ENCODE peak calls at places on chromosomes 1 and 21, in ten cellular contexts. One of them, this sample, is unnamed.

GRCh38 chr1:2311184-2312032 is 79.9 kb downstream of the MORN1 start:
- ATAC-seq in right cardiac atrium: peak; percentile 49
- ATAC-seq in left cardiac atrium: peak; percentile 30
- ATAC-seq in body of pancreas: no peak
- ATAC-seq in pancreas: peak; percentile 42
- ATAC-seq in upper lobe of right lung: peak; percentile 40
- ATAC-seq in esophagus mucosa: peak; percentile 7
- ATAC-seq in PC-3: peak; percentile 50
- ATAC-seq in Right ventricle myocardium inferior: peak; percentile 26
- ATAC-seq in omental fat pad: peak; percentile 41
- ATAC-seq in this sample: peak; percentile 61

GRCh38 chr1:43548285-43549271 is 17.9 kb downstream of the PTPRF start:
- ATAC-seq in right cardiac atrium: no peak
- ATAC-seq in left cardiac atrium: peak; percentile 3
- ATAC-seq in body of pancreas: peak; percentile 34
- ATAC-seq in pancreas: peak; percentile 18
- ATAC-seq in upper lobe of right lung: peak; percentile 2
- ATAC-seq in esophagus mucosa: peak; percentile 0
- ATAC-seq in PC-3: no peak
- ATAC-seq in Right ventricle myocardium inferior: no peak
- ATAC-seq in omental fat pad: peak; percentile 62
- ATAC-seq in this sample: no peak

GRCh38 chr1:61210435-61211012 is 128.2 kb downstream of the NFIA start:
- ATAC-seq in right cardiac atrium: no peak
- ATAC-seq in left cardiac atrium: no peak
- ATAC-seq in body of pancreas: no peak
- ATAC-seq in pancreas: no peak
- ATAC-seq in upper lobe of right lung: no peak
- ATAC-seq in esophagus mucosa: no peak
- ATAC-seq in PC-3: peak; percentile 58
- ATAC-seq in Right ventricle myocardium inferior: no peak
- ATAC-seq in omental fat pad: peak; percentile 49
- ATAC-seq in this sample: no peak

GRCh38 chr1:165927169-165927568 is 99.8 kb downstream of the UCK2 start:
- ATAC-seq in right cardiac atrium: no peak
- ATAC-seq in left cardiac atrium: no peak
- ATAC-seq in body of pancreas: no peak
- ATAC-seq in pancreas: no peak
- ATAC-seq in upper lobe of right lung: no peak
- ATAC-seq in esophagus mucosa: no peak
- ATAC-seq in PC-3: no peak
- ATAC-seq in Right ventricle myocardium inferior: no peak
- ATAC-seq in omental fat pad: no peak
- ATAC-seq in this sample: no peak

GRCh38 chr1:198678301-198678836 is 39.5 kb downstream of the PTPRC start:
- ATAC-seq in right cardiac atrium: no peak
- ATAC-seq in left cardiac atrium: no peak
- ATAC-seq in body of pancreas: no peak
- ATAC-seq in pancreas: no peak
- ATAC-seq in upper lobe of right lung: no peak
- ATAC-seq in esophagus mucosa: no peak
- ATAC-seq in PC-3: no peak
- ATAC-seq in Right ventricle myocardium inferior: no peak
- ATAC-seq in omental fat pad: no peak
- ATAC-seq in this sample: no peak

GRCh38 chr1:107622975-107623374 is 342.0 kb downstream of the VAV3 start:
- ATAC-seq in right cardiac atrium: no peak
- ATAC-seq in left cardiac atrium: no peak
- ATAC-seq in body of pancreas: no peak
- ATAC-seq in pancreas: no peak
- ATAC-seq in upper lobe of right lung: no peak
- ATAC-seq in esophagus mucosa: peak; percentile 47
- ATAC-seq in PC-3: peak; percentile 37
- ATAC-seq in Right ventricle myocardium inferior: no peak
- ATAC-seq in omental fat pad: no peak
- ATAC-seq in this sample: peak; percentile 62

GRCh38 chr1:234866007-234866866 is 256.3 kb upstream of the IRF2BP2 start:
- ATAC-seq in right cardiac atrium: peak; percentile 92
- ATAC-seq in left cardiac atrium: peak; percentile 77
- ATAC-seq in body of pancreas: peak; percentile 62
- ATAC-seq in pancreas: peak; percentile 60
- ATAC-seq in upper lobe of right lung: peak; percentile 86
- ATAC-seq in esophagus mucosa: peak; percentile 84
- ATAC-seq in PC-3: no peak
- ATAC-seq in Right ventricle myocardium inferior: peak; percentile 75
- ATAC-seq in omental fat pad: no peak
- ATAC-seq in this sample: peak; percentile 52

GRCh38 chr1:199778324-199778955 is 249.1 kb upstream of the NR5A2 start:
- ATAC-seq in right cardiac atrium: no peak
- ATAC-seq in left cardiac atrium: no peak
- ATAC-seq in body of pancreas: no peak
- ATAC-seq in pancreas: peak; percentile 25
- ATAC-seq in upper lobe of right lung: no peak
- ATAC-seq in esophagus mucosa: no peak
- ATAC-seq in PC-3: no peak
- ATAC-seq in Right ventricle myocardium inferior: no peak
- ATAC-seq in omental fat pad: no peak
- ATAC-seq in this sample: no peak

GRCh38 chr1:236880209-236880608 is 85.1 kb downstream of the MTR start:
- ATAC-seq in right cardiac atrium: peak; percentile 68
- ATAC-seq in left cardiac atrium: peak; percentile 80
- ATAC-seq in body of pancreas: peak; percentile 98
- ATAC-seq in pancreas: peak; percentile 99
- ATAC-seq in upper lobe of right lung: no peak
- ATAC-seq in esophagus mucosa: no peak
- ATAC-seq in PC-3: no peak
- ATAC-seq in Right ventricle myocardium inferior: peak; percentile 87
- ATAC-seq in omental fat pad: no peak
- ATAC-seq in this sample: no peak

GRCh38 chr1:85708826-85709222 is 591 bp upstream of the ZNHIT6 start:
- ATAC-seq in right cardiac atrium: no peak
- ATAC-seq in left cardiac atrium: no peak
- ATAC-seq in body of pancreas: no peak
- ATAC-seq in pancreas: peak; percentile 2
- ATAC-seq in upper lobe of right lung: no peak
- ATAC-seq in esophagus mucosa: peak; percentile 19
- ATAC-seq in PC-3: no peak
- ATAC-seq in Right ventricle myocardium inferior: no peak
- ATAC-seq in omental fat pad: no peak
- ATAC-seq in this sample: no peak

GRCh38 chr1:170303034-170303433 is 157.3 kb downstream of the NTMT2 start:
- ATAC-seq in right cardiac atrium: no peak
- ATAC-seq in left cardiac atrium: no peak
- ATAC-seq in body of pancreas: no peak
- ATAC-seq in pancreas: no peak
- ATAC-seq in upper lobe of right lung: no peak
- ATAC-seq in esophagus mucosa: no peak
- ATAC-seq in PC-3: no peak
- ATAC-seq in Right ventricle myocardium inferior: no peak
- ATAC-seq in omental fat pad: no peak
- ATAC-seq in this sample: no peak

GRCh38 chr1:208179303-208179702 is 64.9 kb downstream of the PLXNA2 start:
- ATAC-seq in right cardiac atrium: peak; percentile 81
- ATAC-seq in left cardiac atrium: peak; percentile 60
- ATAC-seq in body of pancreas: no peak
- ATAC-seq in pancreas: peak; percentile 2
- ATAC-seq in upper lobe of right lung: peak; percentile 73
- ATAC-seq in esophagus mucosa: no peak
- ATAC-seq in PC-3: peak; percentile 61
- ATAC-seq in Right ventricle myocardium inferior: no peak
- ATAC-seq in omental fat pad: peak; percentile 18
- ATAC-seq in this sample: no peak

GRCh38 chr1:93751391-93752250 is 70.0 kb upstream of the BCAR3 start:
- ATAC-seq in right cardiac atrium: peak; percentile 90
- ATAC-seq in left cardiac atrium: peak; percentile 87
- ATAC-seq in body of pancreas: no peak
- ATAC-seq in pancreas: no peak
- ATAC-seq in upper lobe of right lung: peak; percentile 56
- ATAC-seq in esophagus mucosa: no peak
- ATAC-seq in PC-3: no peak
- ATAC-seq in Right ventricle myocardium inferior: peak; percentile 94
- ATAC-seq in omental fat pad: no peak
- ATAC-seq in this sample: peak; percentile 2

GRCh38 chr1:998905-999796 is 746 bp downstream of the HES4 start:
- ATAC-seq in right cardiac atrium: no peak
- ATAC-seq in left cardiac atrium: peak; percentile 1
- ATAC-seq in body of pancreas: no peak
- ATAC-seq in pancreas: peak; percentile 3
- ATAC-seq in upper lobe of right lung: no peak
- ATAC-seq in esophagus mucosa: no peak
- ATAC-seq in PC-3: peak; percentile 11
- ATAC-seq in Right ventricle myocardium inferior: peak; percentile 4
- ATAC-seq in omental fat pad: no peak
- ATAC-seq in this sample: peak; percentile 6

GRCh38 chr1:23657659-23658275 is 33.8 kb upstream of the RPL11 start:
- ATAC-seq in right cardiac atrium: peak; percentile 85
- ATAC-seq in left cardiac atrium: peak; percentile 75
- ATAC-seq in body of pancreas: peak; percentile 68
- ATAC-seq in pancreas: peak; percentile 90
- ATAC-seq in upper lobe of right lung: peak; percentile 89
- ATAC-seq in esophagus mucosa: peak; percentile 52
- ATAC-seq in PC-3: peak; percentile 77
- ATAC-seq in Right ventricle myocardium inferior: peak; percentile 76
- ATAC-seq in omental fat pad: no peak
- ATAC-seq in this sample: no peak

GRCh38 chr21:45997205-45997494 is 15.6 kb downstream of the COL6A1 start:
- ATAC-seq in right cardiac atrium: no peak
- ATAC-seq in left cardiac atrium: no peak
- ATAC-seq in body of pancreas: no peak
- ATAC-seq in pancreas: no peak
- ATAC-seq in upper lobe of right lung: no peak
- ATAC-seq in esophagus mucosa: no peak
- ATAC-seq in PC-3: no peak
- ATAC-seq in Right ventricle myocardium inferior: no peak
- ATAC-seq in omental fat pad: no peak
- ATAC-seq in this sample: no peak

GRCh38 chr1:3610165-3610822 is 1.0 kb downstream of the MEGF6 start:
- ATAC-seq in right cardiac atrium: no peak
- ATAC-seq in left cardiac atrium: no peak
- ATAC-seq in body of pancreas: no peak
- ATAC-seq in pancreas: no peak
- ATAC-seq in upper lobe of right lung: no peak
- ATAC-seq in esophagus mucosa: no peak
- ATAC-seq in PC-3: no peak
- ATAC-seq in Right ventricle myocardium inferior: no peak
- ATAC-seq in omental fat pad: no peak
- ATAC-seq in this sample: no peak

GRCh38 chr1:206508130-206508884 is 976 bp downstream of the RASSF5 start:
- ATAC-seq in right cardiac atrium: no peak
- ATAC-seq in left cardiac atrium: no peak
- ATAC-seq in body of pancreas: peak; percentile 5
- ATAC-seq in pancreas: peak; percentile 11
- ATAC-seq in upper lobe of right lung: no peak
- ATAC-seq in esophagus mucosa: peak; percentile 1
- ATAC-seq in PC-3: no peak
- ATAC-seq in Right ventricle myocardium inferior: no peak
- ATAC-seq in omental fat pad: no peak
- ATAC-seq in this sample: no peak

GRCh38 chr21:45432575-45433255 is 27.8 kb downstream of the COL18A1 start:
- ATAC-seq in right cardiac atrium: peak; percentile 55
- ATAC-seq in left cardiac atrium: peak; percentile 45
- ATAC-seq in body of pancreas: no peak
- ATAC-seq in pancreas: no peak
- ATAC-seq in upper lobe of right lung: no peak
- ATAC-seq in esophagus mucosa: no peak
- ATAC-seq in PC-3: no peak
- ATAC-seq in Right ventricle myocardium inferior: peak; percentile 64
- ATAC-seq in omental fat pad: no peak
- ATAC-seq in this sample: no peak

GRCh38 chr21:34844924-34845238 is 176.1 kb downstream of the CLIC6 start:
- ATAC-seq in right cardiac atrium: no peak
- ATAC-seq in left cardiac atrium: no peak
- ATAC-seq in body of pancreas: peak; percentile 15
- ATAC-seq in pancreas: no peak
- ATAC-seq in upper lobe of right lung: no peak
- ATAC-seq in esophagus mucosa: no peak
- ATAC-seq in PC-3: no peak
- ATAC-seq in Right ventricle myocardium inferior: no peak
- ATAC-seq in omental fat pad: no peak
- ATAC-seq in this sample: peak; percentile 27

GRCh38 chr1:70024272-70024671 is 181.1 kb downstream of the LRRC40 start:
- ATAC-seq in right cardiac atrium: no peak
- ATAC-seq in left cardiac atrium: no peak
- ATAC-seq in body of pancreas: no peak
- ATAC-seq in pancreas: no peak
- ATAC-seq in upper lobe of right lung: no peak
- ATAC-seq in esophagus mucosa: no peak
- ATAC-seq in PC-3: no peak
- ATAC-seq in Right ventricle myocardium inferior: no peak
- ATAC-seq in omental fat pad: no peak
- ATAC-seq in this sample: no peak

GRCh38 chr21:43938751-43939442 is 73.2 kb upstream of the TRAPPC10 start:
- ATAC-seq in right cardiac atrium: peak; percentile 82
- ATAC-seq in left cardiac atrium: peak; percentile 84
- ATAC-seq in body of pancreas: peak; percentile 93
- ATAC-seq in pancreas: peak; percentile 90
- ATAC-seq in upper lobe of right lung: peak; percentile 95
- ATAC-seq in esophagus mucosa: peak; percentile 91
- ATAC-seq in PC-3: peak; percentile 92
- ATAC-seq in Right ventricle myocardium inferior: peak; percentile 82
- ATAC-seq in omental fat pad: peak; percentile 52
- ATAC-seq in this sample: peak; percentile 93

GRCh38 chr1:94538243-94538827 is 3.2 kb downstream of the F3 start:
- ATAC-seq in right cardiac atrium: no peak
- ATAC-seq in left cardiac atrium: no peak
- ATAC-seq in body of pancreas: no peak
- ATAC-seq in pancreas: no peak
- ATAC-seq in upper lobe of right lung: no peak
- ATAC-seq in esophagus mucosa: no peak
- ATAC-seq in PC-3: no peak
- ATAC-seq in Right ventricle myocardium inferior: no peak
- ATAC-seq in omental fat pad: no peak
- ATAC-seq in this sample: no peak

GRCh38 chr1:32538887-32539583 is at the start of gene ZBTB8A:
- ATAC-seq in right cardiac atrium: peak; percentile 63
- ATAC-seq in left cardiac atrium: peak; percentile 62
- ATAC-seq in body of pancreas: peak; percentile 78
- ATAC-seq in pancreas: peak; percentile 82
- ATAC-seq in upper lobe of right lung: peak; percentile 82
- ATAC-seq in esophagus mucosa: peak; percentile 41
- ATAC-seq in PC-3: peak; percentile 70
- ATAC-seq in Right ventricle myocardium inferior: peak; percentile 53
- ATAC-seq in omental fat pad: peak; percentile 84
- ATAC-seq in this sample: peak; percentile 74

GRCh38 chr21:10641107-10641506 is 119.7 kb downstream of the TPTE start:
- ATAC-seq in right cardiac atrium: no peak
- ATAC-seq in left cardiac atrium: no peak
- ATAC-seq in body of pancreas: no peak
- ATAC-seq in pancreas: no peak
- ATAC-seq in upper lobe of right lung: peak; percentile 12
- ATAC-seq in esophagus mucosa: no peak
- ATAC-seq in PC-3: no peak
- ATAC-seq in Right ventricle myocardium inferior: no peak
- ATAC-seq in omental fat pad: no peak
- ATAC-seq in this sample: peak; percentile 52

GRCh38 chr1:153623091-153623490 is 4.2 kb downstream of the S100A13 start:
- ATAC-seq in right cardiac atrium: no peak
- ATAC-seq in left cardiac atrium: no peak
- ATAC-seq in body of pancreas: no peak
- ATAC-seq in pancreas: no peak
- ATAC-seq in upper lobe of right lung: peak; percentile 76
- ATAC-seq in esophagus mucosa: no peak
- ATAC-seq in PC-3: no peak
- ATAC-seq in Right ventricle myocardium inferior: no peak
- ATAC-seq in omental fat pad: no peak
- ATAC-seq in this sample: no peak

GRCh38 chr1:2073382-2074230 is 23.4 kb downstream of the PRKCZ start:
- ATAC-seq in right cardiac atrium: no peak
- ATAC-seq in left cardiac atrium: no peak
- ATAC-seq in body of pancreas: no peak
- ATAC-seq in pancreas: no peak
- ATAC-seq in upper lobe of right lung: no peak
- ATAC-seq in esophagus mucosa: no peak
- ATAC-seq in PC-3: no peak
- ATAC-seq in Right ventricle myocardium inferior: no peak
- ATAC-seq in omental fat pad: no peak
- ATAC-seq in this sample: no peak

GRCh38 chr1:232557096-232557495 is 72.8 kb downstream of the SIPA1L2 start:
- ATAC-seq in right cardiac atrium: no peak
- ATAC-seq in left cardiac atrium: no peak
- ATAC-seq in body of pancreas: no peak
- ATAC-seq in pancreas: no peak
- ATAC-seq in upper lobe of right lung: no peak
- ATAC-seq in esophagus mucosa: no peak
- ATAC-seq in PC-3: no peak
- ATAC-seq in Right ventricle myocardium inferior: peak; percentile 10
- ATAC-seq in omental fat pad: no peak
- ATAC-seq in this sample: no peak

This sample was measured in stimulated activated memory B cell treated with anti-CD40 and anti-IgM and Interleukin-4, amounts not matched to agents 10 μg/mL and 1 μg/mL and 100 μg/mL, for 72 hours.